ENCODE peak calls at places on chromosomes 11 and 22, in four cellular contexts. One of them, this sample, is unnamed.

GRCh38 chr11:61671527-61671926 is 8.7 kb upstream of the DAGLA start:
- DNase-seq in HFFc6: no peak
- DNase-seq in cardiac fibroblast: no peak
- DNase-seq in endothelial cell: peak
- DNase-seq in this sample: no peak

GRCh38 chr22:48943567-48944432 is 883.9 kb downstream of the BRD1 start:
- DNase-seq in HFFc6: no peak
- DNase-seq in cardiac fibroblast: no peak
- DNase-seq in endothelial cell: peak
- DNase-seq in this sample: peak

GRCh38 chr11:100932474-100933100 is 197.0 kb downstream of the PGR start:
- DNase-seq in endothelial cell: no peak
- DNase-seq in cardiac fibroblast: peak
- DNase-seq in HFFc6: peak
- DNase-seq in this sample: no peak

GRCh38 chr11:68334923-68335322 is 22.5 kb downstream of the LRP5 start:
- DNase-seq in cardiac fibroblast: no peak
- DNase-seq in endothelial cell: no peak
- DNase-seq in HFFc6: no peak
- DNase-seq in this sample: no peak

GRCh38 chr11:67371199-67371548 is 2.2 kb downstream of the CLCF1 start:
- DNase-seq in HFFc6: no peak
- DNase-seq in cardiac fibroblast: no peak
- DNase-seq in endothelial cell: no peak
- DNase-seq in this sample: no peak

GRCh38 chr11:121435132-121435531 is 17.0 kb upstream of the SORL1 start:
- DNase-seq in endothelial cell: no peak
- DNase-seq in HFFc6: no peak
- DNase-seq in cardiac fibroblast: no peak
- DNase-seq in this sample: no peak

GRCh38 chr11:7575841-7576451 is 62.1 kb downstream of the PPFIBP2 start:
- DNase-seq in cardiac fibroblast: no peak
- DNase-seq in HFFc6: no peak
- DNase-seq in endothelial cell: no peak
- DNase-seq in this sample: no peak

GRCh38 chr11:75174781-75175370 is 24.0 kb downstream of the SLCO2B1 start:
- DNase-seq in HFFc6: peak
- DNase-seq in endothelial cell: no peak
- DNase-seq in cardiac fibroblast: peak
- DNase-seq in this sample: no peak

GRCh38 chr11:47514825-47515647 is 37.9 kb downstream of the CELF1 start:
- DNase-seq in HFFc6: peak
- DNase-seq in endothelial cell: no peak
- DNase-seq in cardiac fibroblast: peak
- DNase-seq in this sample: no peak

GRCh38 chr11:119472186-119472855 is 49.3 kb upstream of the THY1 start:
- DNase-seq in endothelial cell: no peak
- DNase-seq in cardiac fibroblast: peak
- DNase-seq in HFFc6: no peak
- DNase-seq in this sample: no peak

GRCh38 chr22:27602390-27602789 is 199.2 kb downstream of the MN1 start:
- DNase-seq in HFFc6: no peak
- DNase-seq in cardiac fibroblast: no peak
- DNase-seq in endothelial cell: no peak
- DNase-seq in this sample: no peak

GRCh38 chr11:86990079-86990478 is 34.9 kb upstream of the FZD4 start:
- DNase-seq in HFFc6: no peak
- DNase-seq in cardiac fibroblast: peak
- DNase-seq in endothelial cell: no peak
- DNase-seq in this sample: no peak

GRCh38 chr11:22031791-22032190 is 161.1 kb upstream of the ANO5 start:
- DNase-seq in HFFc6: no peak
- DNase-seq in endothelial cell: no peak
- DNase-seq in cardiac fibroblast: no peak
- DNase-seq in this sample: no peak

GRCh38 chr11:74035264-74035663 is 26.4 kb upstream of the UCP3 start:
- DNase-seq in HFFc6: no peak
- DNase-seq in cardiac fibroblast: peak
- DNase-seq in endothelial cell: no peak
- DNase-seq in this sample: no peak

GRCh38 chr11:118289411-118289810 is 15.1 kb upstream of the CD3E start:
- DNase-seq in HFFc6: no peak
- DNase-seq in cardiac fibroblast: no peak
- DNase-seq in endothelial cell: no peak
- DNase-seq in this sample: no peak

GRCh38 chr11:46291441-46292143 is 14.1 kb downstream of the CREB3L1 start:
- DNase-seq in HFFc6: peak
- DNase-seq in endothelial cell: no peak
- DNase-seq in cardiac fibroblast: peak
- DNase-seq in this sample: no peak

GRCh38 chr11:13227676-13228255 is 49.8 kb upstream of the BMAL1 start:
- DNase-seq in endothelial cell: no peak
- DNase-seq in cardiac fibroblast: no peak
- DNase-seq in HFFc6: no peak
- DNase-seq in this sample: no peak

GRCh38 chr11:130068986-130069683 is 559 bp upstream of the APLP2 start:
- DNase-seq in cardiac fibroblast: peak
- DNase-seq in HFFc6: peak
- DNase-seq in endothelial cell: peak
- DNase-seq in this sample: no peak

GRCh38 chr22:47213571-47214230 is 451.3 kb downstream of the TBC1D22A start:
- DNase-seq in cardiac fibroblast: no peak
- DNase-seq in endothelial cell: no peak
- DNase-seq in HFFc6: no peak
- DNase-seq in this sample: no peak

GRCh38 chr22:18998998-18999397 is 62.9 kb upstream of the PRODH start:
- DNase-seq in cardiac fibroblast: no peak
- DNase-seq in endothelial cell: peak
- DNase-seq in HFFc6: no peak
- DNase-seq in this sample: peak
- TF ChIP-seq CTCF in cardiac fibroblast: peak
- TF ChIP-seq CTCF in endothelial cell: peak
- TF ChIP-seq CTCF in HFFc6: peak
- TF ChIP-seq CTCF in this sample: peak

GRCh38 chr11:128901655-128902514 is 10.7 kb downstream of the KCNJ5 start:
- DNase-seq in endothelial cell: peak
- DNase-seq in cardiac fibroblast: no peak
- DNase-seq in HFFc6: no peak
- DNase-seq in this sample: no peak

GRCh38 chr11:128903248-128904041 is 12.3 kb downstream of the KCNJ5 start:
- DNase-seq in endothelial cell: peak
- DNase-seq in HFFc6: no peak
- DNase-seq in cardiac fibroblast: no peak
- DNase-seq in this sample: no peak

GRCh38 chr11:128900468-128900867 is 9.3 kb downstream of the KCNJ5 start:
- DNase-seq in cardiac fibroblast: no peak
- DNase-seq in HFFc6: no peak
- DNase-seq in endothelial cell: no peak
- DNase-seq in this sample: no peak

GRCh38 chr11:128904303-128904871 is 13.2 kb downstream of the KCNJ5 start:
- DNase-seq in cardiac fibroblast: no peak
- DNase-seq in endothelial cell: no peak
- DNase-seq in HFFc6: no peak
- DNase-seq in this sample: no peak

GRCh38 chr11:128902515-128903066 is 11.4 kb downstream of the KCNJ5 start:
- DNase-seq in endothelial cell: no peak
- DNase-seq in cardiac fibroblast: peak
- DNase-seq in HFFc6: peak
- DNase-seq in this sample: no peak
- TF ChIP-seq CTCF in endothelial cell: no peak
- TF ChIP-seq CTCF in cardiac fibroblast: no peak
- TF ChIP-seq CTCF in HFFc6: no peak
- TF ChIP-seq CTCF in this sample: no peak

GRCh38 chr11:2269601-2270321 is 627 bp downstream of the ASCL2 start:
- DNase-seq in HFFc6: no peak
- DNase-seq in endothelial cell: peak
- DNase-seq in cardiac fibroblast: peak
- DNase-seq in this sample: peak
- TF ChIP-seq CTCF in HFFc6: no peak
- TF ChIP-seq CTCF in endothelial cell: peak
- TF ChIP-seq CTCF in cardiac fibroblast: no peak
- TF ChIP-seq CTCF in this sample: peak

GRCh38 chr11:17770917-17771316 is 36.3 kb downstream of the KCNC1 start:
- DNase-seq in cardiac fibroblast: peak
- DNase-seq in endothelial cell: no peak
- DNase-seq in HFFc6: peak
- DNase-seq in this sample: no peak
- TF ChIP-seq CTCF in cardiac fibroblast: no peak
- TF ChIP-seq CTCF in endothelial cell: no peak
- TF ChIP-seq CTCF in HFFc6: peak
- TF ChIP-seq CTCF in this sample: no peak

GRCh38 chr11:78630561-78631303 is 56.1 kb upstream of the NARS2 start:
- DNase-seq in cardiac fibroblast: no peak
- DNase-seq in HFFc6: no peak
- DNase-seq in endothelial cell: no peak
- DNase-seq in this sample: no peak
- TF ChIP-seq CTCF in cardiac fibroblast: no peak
- TF ChIP-seq CTCF in HFFc6: peak
- TF ChIP-seq CTCF in endothelial cell: no peak
- TF ChIP-seq CTCF in this sample: no peak

GRCh38 chr22:50456466-50457234 is 18.2 kb downstream of the SBF1 start:
- DNase-seq in cardiac fibroblast: no peak
- DNase-seq in HFFc6: no peak
- DNase-seq in endothelial cell: no peak
- DNase-seq in this sample: no peak
- TF ChIP-seq CTCF in cardiac fibroblast: peak
- TF ChIP-seq CTCF in HFFc6: peak
- TF ChIP-seq CTCF in endothelial cell: no peak
- TF ChIP-seq CTCF in this sample: peak

This sample was measured in neural crest cell.